ENCODE peak calls at places on chromosomes 6 and 20, in five cellular contexts. One of them, this sample, is unnamed.

GRCh38 chr6:125939026-125939425 is 17.5 kb upstream of the HINT3 start:
- DNase-seq in GM20000: no peak
- DNase-seq in stimulated activated CD4-positive, alpha-beta T cell treated with anti-CD3 and anti-CD28 coated beads, Interleukin-2, amount 100 ng/mL, for 48 hours: no peak
- DNase-seq in cerebellar cortex: no peak
- DNase-seq in CD8-positive, alpha-beta memory T cell: no peak
- DNase-seq in this sample: no peak

GRCh38 chr6:124961784-124962611 is at the start of gene RNF217:
- DNase-seq in GM20000: peak; percentile 45
- DNase-seq in stimulated activated CD4-positive, alpha-beta T cell treated with anti-CD3 and anti-CD28 coated beads, Interleukin-2, amount 100 ng/mL, for 48 hours: no peak
- DNase-seq in cerebellar cortex: peak; percentile 70
- DNase-seq in CD8-positive, alpha-beta memory T cell: no peak
- DNase-seq in this sample: peak; percentile 34

GRCh38 chr6:155274533-155274932 is 10.7 kb downstream of the CLDN20 start:
- DNase-seq in GM20000: no peak
- DNase-seq in stimulated activated CD4-positive, alpha-beta T cell treated with anti-CD3 and anti-CD28 coated beads, Interleukin-2, amount 100 ng/mL, for 48 hours: no peak
- DNase-seq in cerebellar cortex: no peak
- DNase-seq in CD8-positive, alpha-beta memory T cell: no peak
- DNase-seq in this sample: peak; percentile 33

GRCh38 chr6:169617562-169617961 is 84.3 kb downstream of the WDR27 start:
- DNase-seq in GM20000: no peak
- DNase-seq in stimulated activated CD4-positive, alpha-beta T cell treated with anti-CD3 and anti-CD28 coated beads, Interleukin-2, amount 100 ng/mL, for 48 hours: no peak
- DNase-seq in cerebellar cortex: no peak
- DNase-seq in CD8-positive, alpha-beta memory T cell: no peak
- DNase-seq in this sample: no peak

GRCh38 chr6:10416863-10417641 is 2.2 kb upstream of the TFAP2A start:
- DNase-seq in GM20000: no peak
- DNase-seq in stimulated activated CD4-positive, alpha-beta T cell treated with anti-CD3 and anti-CD28 coated beads, Interleukin-2, amount 100 ng/mL, for 48 hours: no peak
- DNase-seq in cerebellar cortex: no peak
- DNase-seq in CD8-positive, alpha-beta memory T cell: no peak
- DNase-seq in this sample: no peak

GRCh38 chr20:38098952-38099351 is 65.4 kb downstream of the RPRD1B start:
- DNase-seq in GM20000: no peak
- DNase-seq in stimulated activated CD4-positive, alpha-beta T cell treated with anti-CD3 and anti-CD28 coated beads, Interleukin-2, amount 100 ng/mL, for 48 hours: no peak
- DNase-seq in cerebellar cortex: no peak
- DNase-seq in CD8-positive, alpha-beta memory T cell: no peak
- DNase-seq in this sample: no peak

GRCh38 chr6:42745083-42745637 is 743 bp downstream of the TBCC start:
- DNase-seq in GM20000: peak; percentile 16
- DNase-seq in stimulated activated CD4-positive, alpha-beta T cell treated with anti-CD3 and anti-CD28 coated beads, Interleukin-2, amount 100 ng/mL, for 48 hours: peak; percentile 5
- DNase-seq in cerebellar cortex: peak; percentile 19
- DNase-seq in CD8-positive, alpha-beta memory T cell: no peak
- DNase-seq in this sample: no peak

GRCh38 chr6:53192590-53193232 is 44.1 kb upstream of the GCM1 start:
- DNase-seq in GM20000: no peak
- DNase-seq in stimulated activated CD4-positive, alpha-beta T cell treated with anti-CD3 and anti-CD28 coated beads, Interleukin-2, amount 100 ng/mL, for 48 hours: no peak
- DNase-seq in cerebellar cortex: no peak
- DNase-seq in CD8-positive, alpha-beta memory T cell: no peak
- DNase-seq in this sample: no peak

GRCh38 chr6:158174024-158174423 is 5.9 kb downstream of the GTF2H5 start:
- DNase-seq in GM20000: no peak
- DNase-seq in stimulated activated CD4-positive, alpha-beta T cell treated with anti-CD3 and anti-CD28 coated beads, Interleukin-2, amount 100 ng/mL, for 48 hours: no peak
- DNase-seq in cerebellar cortex: no peak
- DNase-seq in CD8-positive, alpha-beta memory T cell: no peak
- DNase-seq in this sample: no peak

GRCh38 chr6:43074847-43075741 is 1.0 kb upstream of the PTK7 start:
- DNase-seq in GM20000: no peak
- DNase-seq in stimulated activated CD4-positive, alpha-beta T cell treated with anti-CD3 and anti-CD28 coated beads, Interleukin-2, amount 100 ng/mL, for 48 hours: no peak
- DNase-seq in cerebellar cortex: no peak
- DNase-seq in CD8-positive, alpha-beta memory T cell: no peak
- DNase-seq in this sample: no peak

GRCh38 chr6:150492941-150493340 is 106.7 kb upstream of the PLEKHG1 start:
- DNase-seq in GM20000: no peak
- DNase-seq in stimulated activated CD4-positive, alpha-beta T cell treated with anti-CD3 and anti-CD28 coated beads, Interleukin-2, amount 100 ng/mL, for 48 hours: no peak
- DNase-seq in cerebellar cortex: no peak
- DNase-seq in CD8-positive, alpha-beta memory T cell: no peak
- DNase-seq in this sample: peak; percentile 87

GRCh38 chr20:44720617-44720993 is 5.4 kb downstream of the CCN5 start:
- DNase-seq in GM20000: no peak
- DNase-seq in stimulated activated CD4-positive, alpha-beta T cell treated with anti-CD3 and anti-CD28 coated beads, Interleukin-2, amount 100 ng/mL, for 48 hours: no peak
- DNase-seq in cerebellar cortex: no peak
- DNase-seq in CD8-positive, alpha-beta memory T cell: no peak
- DNase-seq in this sample: no peak

GRCh38 chr6:7489376-7489775 is 52.1 kb upstream of the DSP start:
- DNase-seq in GM20000: no peak
- DNase-seq in stimulated activated CD4-positive, alpha-beta T cell treated with anti-CD3 and anti-CD28 coated beads, Interleukin-2, amount 100 ng/mL, for 48 hours: no peak
- DNase-seq in cerebellar cortex: no peak
- DNase-seq in CD8-positive, alpha-beta memory T cell: no peak
- DNase-seq in this sample: no peak

GRCh38 chr6:38882157-38882556 is 166.4 kb upstream of the GLP1R start:
- DNase-seq in GM20000: no peak
- DNase-seq in stimulated activated CD4-positive, alpha-beta T cell treated with anti-CD3 and anti-CD28 coated beads, Interleukin-2, amount 100 ng/mL, for 48 hours: no peak
- DNase-seq in cerebellar cortex: no peak
- DNase-seq in CD8-positive, alpha-beta memory T cell: no peak
- DNase-seq in this sample: no peak

GRCh38 chr6:46323312-46323965 is 152.7 kb upstream of the ENPP5 start:
- DNase-seq in GM20000: no peak
- DNase-seq in stimulated activated CD4-positive, alpha-beta T cell treated with anti-CD3 and anti-CD28 coated beads, Interleukin-2, amount 100 ng/mL, for 48 hours: no peak
- DNase-seq in cerebellar cortex: no peak
- DNase-seq in CD8-positive, alpha-beta memory T cell: no peak
- DNase-seq in this sample: peak; percentile 90

GRCh38 chr6:129744201-129744879 is 34.4 kb upstream of the ARHGAP18 start:
- DNase-seq in GM20000: no peak
- DNase-seq in stimulated activated CD4-positive, alpha-beta T cell treated with anti-CD3 and anti-CD28 coated beads, Interleukin-2, amount 100 ng/mL, for 48 hours: no peak
- DNase-seq in cerebellar cortex: no peak
- DNase-seq in CD8-positive, alpha-beta memory T cell: no peak
- DNase-seq in this sample: peak; percentile 81

GRCh38 chr20:60407011-60407771 is 449.0 kb downstream of the CDH26 start:
- DNase-seq in GM20000: no peak
- DNase-seq in stimulated activated CD4-positive, alpha-beta T cell treated with anti-CD3 and anti-CD28 coated beads, Interleukin-2, amount 100 ng/mL, for 48 hours: no peak
- DNase-seq in cerebellar cortex: no peak
- DNase-seq in CD8-positive, alpha-beta memory T cell: no peak
- DNase-seq in this sample: no peak

GRCh38 chr6:157823523-157824370 is 701 bp downstream of the SNX9 start:
- DNase-seq in GM20000: peak; percentile 79
- DNase-seq in stimulated activated CD4-positive, alpha-beta T cell treated with anti-CD3 and anti-CD28 coated beads, Interleukin-2, amount 100 ng/mL, for 48 hours: peak; percentile 64
- DNase-seq in cerebellar cortex: peak; percentile 30
- DNase-seq in CD8-positive, alpha-beta memory T cell: peak; percentile 87
- DNase-seq in this sample: peak; percentile 57

GRCh38 chr6:89843070-89843469 is 13.4 kb downstream of the CASP8AP2 start:
- DNase-seq in GM20000: no peak
- DNase-seq in stimulated activated CD4-positive, alpha-beta T cell treated with anti-CD3 and anti-CD28 coated beads, Interleukin-2, amount 100 ng/mL, for 48 hours: no peak
- DNase-seq in cerebellar cortex: no peak
- DNase-seq in CD8-positive, alpha-beta memory T cell: no peak
- DNase-seq in this sample: no peak

GRCh38 chr20:64226686-64227576 is 28.6 kb upstream of the PCMTD2 start:
- DNase-seq in GM20000: no peak
- DNase-seq in stimulated activated CD4-positive, alpha-beta T cell treated with anti-CD3 and anti-CD28 coated beads, Interleukin-2, amount 100 ng/mL, for 48 hours: no peak
- DNase-seq in cerebellar cortex: peak; percentile 52
- DNase-seq in CD8-positive, alpha-beta memory T cell: peak; percentile 12
- DNase-seq in this sample: no peak

GRCh38 chr6:118468682-118469465 is 79.2 kb upstream of the PLN start:
- DNase-seq in GM20000: no peak
- DNase-seq in stimulated activated CD4-positive, alpha-beta T cell treated with anti-CD3 and anti-CD28 coated beads, Interleukin-2, amount 100 ng/mL, for 48 hours: no peak
- DNase-seq in cerebellar cortex: peak; percentile 36
- DNase-seq in CD8-positive, alpha-beta memory T cell: no peak
- DNase-seq in this sample: no peak

GRCh38 chr20:23187759-23188158 is 101.6 kb upstream of the CD93 start:
- DNase-seq in GM20000: no peak
- DNase-seq in stimulated activated CD4-positive, alpha-beta T cell treated with anti-CD3 and anti-CD28 coated beads, Interleukin-2, amount 100 ng/mL, for 48 hours: no peak
- DNase-seq in cerebellar cortex: no peak
- DNase-seq in CD8-positive, alpha-beta memory T cell: no peak
- DNase-seq in this sample: no peak

GRCh38 chr20:58127731-58128130 is 100.7 kb downstream of the ANKRD60 start:
- DNase-seq in GM20000: no peak
- DNase-seq in stimulated activated CD4-positive, alpha-beta T cell treated with anti-CD3 and anti-CD28 coated beads, Interleukin-2, amount 100 ng/mL, for 48 hours: no peak
- DNase-seq in cerebellar cortex: no peak
- DNase-seq in CD8-positive, alpha-beta memory T cell: no peak
- DNase-seq in this sample: peak; percentile 98

GRCh38 chr20:63534427-63534830 is 2.7 kb downstream of the PTK6 start:
- DNase-seq in GM20000: no peak
- DNase-seq in stimulated activated CD4-positive, alpha-beta T cell treated with anti-CD3 and anti-CD28 coated beads, Interleukin-2, amount 100 ng/mL, for 48 hours: no peak
- DNase-seq in cerebellar cortex: no peak
- DNase-seq in CD8-positive, alpha-beta memory T cell: no peak
- DNase-seq in this sample: no peak